ENCODE peak calls at places on chromosomes 7 and 10, in six cellular contexts. P is neural progenitor cell, R is heart right ventricle, B is left ventricle myocardium inferior, L is mammary epithelial cell, E is GM23248. U is an unnamed sample. For H3K4me1, the result is how much of the 10 kb centered on the place peaks cover.

GRCh38 chr10:132514841-132515521 is 22.6 kb upstream of the INPP5A start:
- DNase-seq in P (no peak), R (no peak), B (no peak), L (no peak), E (no peak), U (no peak)

GRCh38 chr7:80883188-80884025 is 35.4 kb downstream of the SEMA3C start:
- DNase-seq in P (no peak), R (no peak), B (no peak), L (peak), E (peak), U (peak)

GRCh38 chr7:121515181-121515580 is 119.1 kb upstream of the FAM3C start:
- DNase-seq in P (no peak), R (no peak), B (no peak), L (peak), E (no peak), U (peak)

GRCh38 chr7:156160811-156161210 is 348.5 kb upstream of the SHH start:
- DNase-seq in P (peak), R (no peak), B (no peak), L (no peak), E (no peak), U (no peak)

GRCh38 chr10:120805014-120805805 is 46.0 kb upstream of the WDR11 start:
- DNase-seq in P (no peak), R (no peak), B (no peak), L (no peak), E (no peak), U (no peak)

GRCh38 chr10:22816298-22816653 is 101.9 kb upstream of the PIP4K2A start:
- DNase-seq in P (no peak), R (no peak), B (no peak), L (peak), E (peak), U (peak)

GRCh38 chr10:84348860-84349259 is 20.5 kb downstream of the CCSER2 start:
- DNase-seq in P (no peak), R (no peak), B (no peak), L (peak), E (peak), U (peak)

GRCh38 chr10:26367771-26368170 is 70.4 kb upstream of the APBB1IP start:
- DNase-seq in P (peak), R (no peak), B (no peak), L (peak), E (peak), U (peak)

GRCh38 chr10:60767424-60767823 is 10.9 kb upstream of the CDK1 start:
- DNase-seq in P (no peak), R (no peak), B (no peak), L (no peak), E (no peak), U (peak)

GRCh38 chr10:84599254-84599653 is 270.9 kb downstream of the CCSER2 start:
- DNase-seq in P (no peak), R (no peak), B (no peak), L (no peak), E (no peak), U (no peak)

GRCh38 chr10:66852811-66853210 is 73.0 kb upstream of the LRRTM3 start:
- DNase-seq in P (no peak), R (no peak), B (no peak), L (no peak), E (no peak), U (no peak)

GRCh38 chr7:24948739-24949138 is 31.2 kb downstream of the OSBPL3 start:
- DNase-seq in P (no peak), R (no peak), B (no peak), L (no peak), E (peak), U (no peak)

GRCh38 chr7:17598846-17599245 is 300.4 kb downstream of the AHR start:
- DNase-seq in P (no peak), R (no peak), B (no peak), L (peak), E (peak), U (peak)

GRCh38 chr7:106870528-106870927 is 5.4 kb downstream of the PIK3CG start:
- DNase-seq in P (no peak), R (no peak), B (no peak), L (no peak), E (no peak), U (no peak)
- H3K4me1 ChIP-seq in P (under half), R (under half), B (under half), L (under half), E (under half), U (under half)

GRCh38 chr10:128062331-128062730 is 63.9 kb downstream of the MKI67 start:
- DNase-seq in P (peak), R (no peak), B (no peak), L (no peak), E (no peak), U (no peak)
- H3K4me1 ChIP-seq in P (under half), R (half or more), B (under half), L (under half), E (under half), U (under half)

GRCh38 chr7:10475940-10476641 is 497.6 kb upstream of the PHF14 start:
- DNase-seq in P (peak), R (no peak), B (no peak), L (no peak), E (no peak), U (no peak)
- H3K4me1 ChIP-seq in P (under half), R (under half), B (under half), L (under half), E (under half), U (under half)

GRCh38 chr10:12337973-12338372 is 11.4 kb upstream of the CAMK1D start:
- DNase-seq in P (no peak), R (no peak), B (no peak), L (no peak), E (no peak), U (no peak)

GRCh38 chr10:12334186-12334530 is 15.2 kb upstream of the CAMK1D start:
- DNase-seq in P (no peak), R (no peak), B (no peak), L (no peak), E (no peak), U (no peak)

GRCh38 chr10:12338981-12339380 is 10.4 kb upstream of the CAMK1D start:
- DNase-seq in P (no peak), R (no peak), B (no peak), L (no peak), E (no peak), U (no peak)

GRCh38 chr10:12340371-12340770 is 9.0 kb upstream of the CAMK1D start:
- DNase-seq in P (no peak), R (no peak), B (no peak), L (no peak), E (no peak), U (no peak)

DNA sequence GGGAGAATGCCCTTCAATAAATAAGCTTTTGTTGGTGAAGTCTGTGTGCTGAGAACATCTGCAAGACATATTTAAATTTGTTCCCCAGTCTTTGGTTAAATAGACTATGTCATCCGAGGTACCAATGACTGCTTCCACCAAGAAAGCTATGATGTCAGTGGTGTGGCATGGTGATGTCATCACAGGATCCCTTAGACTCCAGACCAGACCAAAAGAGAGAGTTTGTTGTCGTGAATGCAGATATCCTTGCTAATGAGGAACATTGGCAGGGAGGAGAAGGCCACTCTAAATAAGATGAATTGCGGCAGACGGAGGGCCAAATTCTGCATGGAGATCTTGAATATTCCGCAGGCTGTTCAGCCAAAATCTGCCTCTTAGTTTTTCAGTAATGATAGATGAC is 11.9 kb upstream of the CAMK1D start:
- DNase-seq in P (no peak), R (no peak), B (no peak), L (no peak), E (peak), U (no peak)
- H3K4me1 ChIP-seq in P (under half), R (under half), B (under half), L (under half), E (under half), U (under half)

DNA sequence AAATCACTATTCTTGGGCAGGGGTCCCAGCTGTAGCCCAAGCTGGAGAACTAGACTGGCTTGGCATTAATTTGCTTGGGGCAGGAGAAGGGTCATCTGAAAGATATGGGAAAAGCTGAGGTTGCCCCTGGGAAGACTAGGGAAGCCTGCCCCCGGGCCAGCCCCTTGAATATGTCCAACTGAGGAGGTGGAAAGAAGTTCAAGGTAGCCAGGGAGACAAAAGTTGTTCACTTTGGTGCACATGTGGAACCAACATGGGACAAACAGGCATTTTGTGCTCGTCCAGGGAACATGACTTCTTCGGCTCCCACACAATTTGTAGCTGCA is 1.4 kb upstream of the LRRC61 start:
- DNase-seq in P (no peak), R (no peak), B (no peak), L (no peak), E (no peak), U (no peak)
- H3K4me1 ChIP-seq in P (under half), R (under half), B (under half), L (under half), E (under half), U (under half)

GRCh38 chr10:15353471-15353870 is 17.6 kb downstream of the FAM171A1 start:
- DNase-seq in P (no peak), R (no peak), B (no peak), L (no peak), E (no peak), U (no peak)
- H3K4me1 ChIP-seq in P (under half), R (under half), B (under half), L (under half), E (under half), U (under half)

U was measured in foreskin keratinocyte.